ENCODE peak calls at places on chromosomes 7 and 10, in eight cellular contexts. T is K562, P is transverse colon, O is IMR-90, Q is sigmoid colon, R is GM12878, B is uterus, V is tibial nerve. N is an unnamed sample. For H3K4me1, the result is how much of the 10 kb centered on the place peaks cover.

GRCh38 chr7:156379242-156380070 is 261.1 kb upstream of the RNF32 start:
- DNase-seq in P (no peak), Q (no peak), R (no peak), T (no peak), B (no peak), O (no peak), V (no peak), N (no peak)

GRCh38 chr7:136533732-136534131 is 334.7 kb upstream of the CHRM2 start:
- DNase-seq in Q (no peak), B (no peak), R (no peak), O (no peak), P (no peak), V (no peak), T (no peak), N (no peak)

GRCh38 chr10:103668351-103669242 is 175.1 kb downstream of the NEURL1 start:
- DNase-seq in P (peak), T (peak), B (peak), O (peak), V (peak), Q (peak), R (no peak), N (peak)

GRCh38 chr7:44891372-44891771 is 6.0 kb upstream of the PURB start:
- DNase-seq in R (no peak), V (no peak), P (no peak), B (no peak), Q (no peak), T (no peak), O (no peak), N (no peak)

GRCh38 chr7:78850093-78850740 is 603.2 kb downstream of the MAGI2 start:
- DNase-seq in P (no peak), R (no peak), O (no peak), V (no peak), B (no peak), Q (no peak), T (no peak), N (no peak)

GRCh38 chr10:80465839-80466590 is 11.9 kb downstream of the TSPAN14 start:
- DNase-seq in B (no peak), Q (no peak), R (no peak), O (no peak), T (no peak), P (no peak), V (no peak), N (peak)

GRCh38 chr10:18229839-18230238 is 89.6 kb downstream of the CACNB2 start:
- DNase-seq in B (no peak), Q (no peak), T (no peak), O (peak), P (no peak), R (no peak), V (no peak), N (no peak)

GRCh38 chr10:27536437-27536836 is 32.3 kb downstream of the RAB18 start:
- DNase-seq in V (no peak), Q (no peak), R (no peak), O (no peak), B (no peak), T (no peak), P (no peak), N (no peak)

GRCh38 chr7:33195264-33195663 is 65.9 kb downstream of the BBS9 start:
- DNase-seq in V (no peak), B (no peak), T (no peak), R (no peak), O (peak), Q (no peak), P (no peak), N (no peak)

GRCh38 chr10:100996678-100997363 is 2.8 kb upstream of the LZTS2 start:
- DNase-seq in R (no peak), Q (peak), T (peak), P (peak), B (no peak), O (no peak), V (no peak), N (peak)

GRCh38 chr10:132698211-132698751 is 87.7 kb downstream of the NKX6-2 start:
- DNase-seq in B (no peak), V (no peak), R (no peak), Q (peak), T (no peak), P (no peak), O (no peak), N (no peak)

GRCh38 chr10:88990528-88991160 is at the start of gene FAS:
- DNase-seq in P (peak), Q (peak), O (peak), R (peak), B (peak), T (no peak), V (peak), N (peak)

GRCh38 chr7:12801107-12801506 is 113.7 kb downstream of the ARL4A start:
- DNase-seq in B (no peak), Q (no peak), O (no peak), P (peak), V (no peak), R (no peak), T (no peak), N (no peak)

GRCh38 chr10:113957013-113957412 is 86.7 kb upstream of the ADRB1 start:
- DNase-seq in Q (no peak), T (no peak), R (no peak), V (no peak), P (no peak), B (no peak), O (peak), N (peak)

GRCh38 chr10:6054884-6055283 is 7.3 kb downstream of the IL2RA start:
- DNase-seq in V (no peak), P (no peak), O (no peak), T (no peak), R (no peak), Q (peak), B (no peak), N (no peak)

GRCh38 chr7:26193432-26194206 is 6.9 kb downstream of the HNRNPA2B1 start:
- DNase-seq in B (no peak), V (no peak), O (no peak), P (no peak), T (no peak), R (no peak), Q (no peak), N (no peak)
- H3K4me1 ChIP-seq in B (under half), V (half or more), O (under half), P (under half), T (under half), R (under half), Q (half or more), N (under half)

DNA sequence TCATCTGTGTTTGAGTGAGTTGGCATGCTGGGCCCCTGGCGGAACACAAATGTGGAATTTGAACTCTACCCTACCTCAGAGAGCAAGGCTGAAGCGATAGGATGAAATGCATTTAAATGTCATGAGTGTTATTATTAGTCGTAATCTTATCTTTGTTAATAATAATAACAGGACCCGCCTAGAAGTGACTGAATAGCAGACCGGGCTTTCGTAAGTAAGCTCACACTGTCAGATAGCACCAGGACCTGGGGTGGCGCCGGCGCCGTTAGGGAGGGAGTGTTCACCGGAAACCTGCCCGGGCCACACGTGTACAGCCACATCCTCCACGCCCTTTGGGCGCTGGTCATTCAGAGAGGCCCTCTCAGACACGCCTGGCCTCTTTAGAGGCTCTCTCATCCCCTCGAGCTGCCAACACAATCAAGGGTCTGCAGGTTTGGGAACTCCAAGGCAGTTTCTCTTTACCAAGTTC is 63.6 kb downstream of the GRK5 start:
- DNase-seq in P (peak), O (peak), T (peak), R (no peak), B (no peak), Q (no peak), V (peak), N (peak)
- TF ChIP-seq POLR2A in P (no peak), O (peak), T (no peak), R (peak), B (no peak), Q (no peak), V (no peak), N (peak)

DNA sequence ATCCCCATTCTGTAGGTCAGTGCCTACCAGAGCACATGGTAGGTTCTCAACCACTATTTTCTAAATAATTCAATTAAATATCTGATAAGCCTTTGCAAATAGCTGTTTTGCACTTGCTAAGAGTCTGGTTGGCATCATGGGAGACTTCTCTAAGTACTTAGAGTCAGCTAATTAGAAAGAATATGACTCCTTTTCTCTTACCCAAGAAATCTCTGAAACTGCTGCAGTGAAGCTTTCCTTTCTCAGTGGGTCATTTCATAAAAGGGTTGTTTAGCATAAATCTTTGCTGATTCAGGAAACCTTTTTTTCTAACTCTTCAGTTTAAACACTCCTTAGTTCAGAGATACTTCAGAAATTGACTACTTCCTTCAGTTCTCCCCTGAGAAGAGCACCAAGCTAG is 438.9 kb downstream of the ADRA2A start:
- DNase-seq in V (no peak), P (no peak), Q (no peak), B (no peak), R (no peak), T (no peak), O (no peak), N (no peak)
- H3K4me1 ChIP-seq in V (under half), P (under half), Q (under half), B (under half), R (under half), T (under half), O (under half), N (under half)

DNA sequence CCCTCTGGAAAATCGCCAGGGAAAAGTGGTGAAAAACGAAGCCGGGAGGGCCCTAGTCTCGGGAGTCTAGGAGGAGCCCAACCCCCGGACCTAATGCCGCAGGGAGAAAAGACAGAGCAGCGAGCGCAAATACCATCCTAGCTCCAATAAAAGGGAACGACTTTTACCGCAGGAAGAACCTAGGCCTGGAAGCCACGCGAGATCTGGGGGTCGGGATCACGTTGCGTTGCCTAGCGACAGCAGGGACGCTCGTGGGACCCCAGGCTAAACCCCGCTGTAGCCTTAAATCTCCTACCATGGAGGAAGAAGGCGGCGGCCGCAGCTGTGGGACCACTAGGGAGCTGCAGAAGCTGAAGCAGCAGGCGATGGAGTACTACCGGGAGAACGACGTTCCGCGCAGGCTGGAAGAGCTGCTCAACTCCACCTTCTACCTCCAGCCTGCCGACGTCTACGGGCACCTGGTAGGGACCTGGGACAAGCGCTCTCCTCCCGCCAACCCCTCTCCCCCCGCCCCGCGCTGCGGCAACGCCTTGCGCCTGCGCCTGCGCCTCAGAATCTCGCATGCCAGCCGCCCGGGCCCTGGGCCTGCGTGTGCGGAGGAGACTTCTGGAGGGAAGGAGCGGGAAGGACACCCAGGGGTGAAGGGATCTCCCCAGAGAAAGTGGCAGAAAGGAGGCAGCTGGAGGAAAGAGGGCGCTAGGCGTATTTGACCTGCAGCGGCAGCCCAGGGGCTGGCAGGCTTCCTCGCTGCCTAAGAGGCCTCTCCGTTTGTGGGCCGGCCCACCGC is at the start of gene ENO4:
- DNase-seq in T (no peak), V (no peak), O (peak), B (peak), R (peak), P (peak), Q (peak), N (peak)
- TF ChIP-seq POLR2A in T (no peak), V (no peak), O (no peak), B (peak), R (peak), P (peak), Q (no peak), N (peak)

GRCh38 chr7:137985897-137986251 is 16.0 kb downstream of the CREB3L2 start:
- DNase-seq in O (no peak), Q (no peak), V (no peak), T (peak), B (no peak), P (no peak), R (no peak), N (no peak)
- H3K4me1 ChIP-seq in O (half or more), Q (half or more), V (half or more), T (half or more), B (under half), P (under half), R (half or more), N (half or more)

GRCh38 chr10:85674851-85675250 is 691.7 kb downstream of the GRID1 start:
- DNase-seq in Q (no peak), V (no peak), P (no peak), T (no peak), R (no peak), O (no peak), B (no peak), N (no peak)

GRCh38 chr10:85671530-85671929 is 695.1 kb downstream of the GRID1 start:
- DNase-seq in R (no peak), V (no peak), O (no peak), Q (no peak), T (no peak), P (no peak), B (no peak), N (no peak)

GRCh38 chr10:85667638-85668233 is 698.9 kb downstream of the GRID1 start:
- DNase-seq in V (no peak), R (no peak), B (no peak), Q (no peak), O (no peak), T (no peak), P (no peak), N (no peak)

GRCh38 chr10:85668522-85668921 is 698.1 kb downstream of the GRID1 start:
- DNase-seq in R (no peak), B (no peak), P (no peak), T (no peak), V (no peak), Q (no peak), O (no peak), N (no peak)

DNA sequence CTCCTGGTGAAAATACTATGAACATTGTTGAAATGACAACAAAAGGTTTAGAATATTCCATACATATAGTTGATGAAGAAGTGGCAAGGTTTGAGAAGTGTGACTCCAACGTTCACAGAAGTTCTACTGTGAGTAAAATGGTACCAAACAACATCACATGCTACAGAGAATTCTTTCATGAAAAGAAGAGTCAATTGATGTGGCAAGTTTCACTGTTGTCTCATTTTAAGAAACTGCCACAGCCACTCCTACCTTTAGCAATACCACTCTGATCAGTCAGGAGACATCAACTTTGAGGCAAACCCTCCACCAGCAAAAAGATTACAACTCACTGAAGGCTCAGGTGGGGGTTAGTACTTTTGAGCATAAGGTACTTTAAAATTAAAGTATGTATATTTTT is 693.3 kb downstream of the GRID1 start:
- DNase-seq in Q (no peak), T (no peak), O (no peak), B (no peak), P (no peak), R (no peak), V (no peak), N (no peak)
- TF ChIP-seq POLR2A in Q (no peak), T (no peak), O (no peak), B (no peak), P (no peak), R (no peak), V (no peak), N (no peak)

GRCh38 chr10:124741922-124742417 is 2.2 kb downstream of the FAM53B start:
- DNase-seq in P (peak), V (no peak), B (peak), T (no peak), Q (peak), O (no peak), R (no peak), N (peak)
- H3K4me1 ChIP-seq in P (half or more), V (half or more), B (under half), T (under half), Q (half or more), O (under half), R (under half), N (half or more)

DNA sequence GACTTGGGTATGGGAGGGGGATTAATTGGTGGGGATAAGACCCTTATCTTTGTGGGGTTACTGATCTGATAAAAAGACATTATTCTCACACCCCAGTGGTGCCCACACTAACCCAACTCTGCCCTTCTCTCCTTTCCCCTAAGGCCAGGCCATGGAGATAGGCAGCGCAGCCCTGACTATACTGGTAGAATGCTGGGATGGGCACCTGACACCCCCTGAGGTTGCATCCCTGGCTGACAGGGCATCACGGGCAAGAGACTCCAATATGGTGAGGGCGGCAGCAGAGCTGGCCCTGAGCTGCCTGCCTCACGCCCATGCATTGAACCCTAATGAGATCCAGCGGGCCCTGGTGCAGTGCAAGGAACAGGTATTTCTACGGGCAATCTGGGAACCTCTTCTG is 12.7 kb downstream of the ZSWIM8 start:
- DNase-seq in V (no peak), P (no peak), Q (peak), O (no peak), T (no peak), B (no peak), R (no peak), N (no peak)
- TF ChIP-seq POLR2A in V (no peak), P (no peak), Q (no peak), O (no peak), T (peak), B (no peak), R (peak), N (no peak)

GRCh38 chr7:100154651-100155491 is 3.7 kb downstream of the TRAPPC14 start:
- DNase-seq in R (no peak), V (no peak), B (no peak), Q (no peak), O (no peak), T (peak), P (peak), N (no peak)
- H3K4me1 ChIP-seq in R (under half), V (under half), B (under half), Q (under half), O (under half), T (under half), P (under half), N (under half)

GRCh38 chr7:37430644-37431043 is 18.0 kb downstream of the ELMO1 start:
- DNase-seq in V (no peak), B (no peak), Q (no peak), O (no peak), R (no peak), P (no peak), T (no peak), N (no peak)
- TF ChIP-seq POLR2A in V (no peak), B (no peak), Q (no peak), O (no peak), R (no peak), P (no peak), T (no peak), N (no peak)

N was measured in thyroid gland.